ENCODE peak calls at places on chromosomes 13 and 19, in four cellular contexts. Q, E, H and X are unnamed samples.

GRCh38 chr13:44326961-44327360 is 46.7 kb upstream of the SERP2 start:
- DNase-seq in Q (no peak), E (no peak), H (no peak), X (no peak)

GRCh38 chr19:33234092-33234491 is 8.4 kb upstream of the SLC7A10 start:
- DNase-seq in Q (no peak), E (no peak), H (no peak), X (peak)

GRCh38 chr13:20473139-20473538 is 52.5 kb downstream of the CRYL1 start:
- DNase-seq in Q (no peak), E (no peak), H (no peak), X (no peak)

GRCh38 chr19:45050036-45050435 is 11.2 kb downstream of the CLASRP start:
- DNase-seq in Q (no peak), E (no peak), H (no peak), X (no peak)

GRCh38 chr19:1255186-1256161 is 7.1 kb downstream of the MIDN start:
- DNase-seq in Q (no peak), E (peak), H (no peak), X (peak)

GRCh38 chr13:26584713-26585112 is 27.2 kb downstream of the WASF3 start:
- DNase-seq in Q (no peak), E (no peak), H (no peak), X (no peak)

GRCh38 chr19:35122687-35123551 is 7.3 kb downstream of the FXYD3 start:
- DNase-seq in Q (no peak), E (no peak), H (no peak), X (no peak)

GRCh38 chr13:110319774-110320509 is 12.9 kb downstream of the COL4A2 start:
- DNase-seq in Q (peak), E (no peak), H (peak), X (no peak)

GRCh38 chr13:21058361-21058760 is 3.0 kb downstream of the LATS2 start:
- DNase-seq in Q (no peak), E (no peak), H (no peak), X (no peak)

GRCh38 chr13:23384111-23384510 is 49.4 kb downstream of the SACS start:
- DNase-seq in Q (peak), E (no peak), H (no peak), X (no peak)

GRCh38 chr13:49859568-49859967 is 67.1 kb upstream of the KPNA3 start:
- DNase-seq in Q (no peak), E (no peak), H (no peak), X (no peak)

GRCh38 chr13:33289966-33290365 is 4.4 kb upstream of the STARD13 start:
- DNase-seq in Q (no peak), E (no peak), H (no peak), X (no peak)

GRCh38 chr19:16315825-16316505 is 8.7 kb upstream of the KLF2 start:
- DNase-seq in Q (no peak), E (no peak), H (peak), X (no peak)

GRCh38 chr19:48274938-48275337 is 5.1 kb downstream of the ZNF114 start:
- DNase-seq in Q (no peak), E (no peak), H (no peak), X (no peak)

GRCh38 chr13:94464771-94465170 is 14.7 kb downstream of the DCT start:
- DNase-seq in Q (no peak), E (no peak), H (no peak), X (no peak)

GRCh38 chr19:12052571-12053169 is at the start of gene ZNF878:
- DNase-seq in Q (peak), E (peak), H (peak), X (peak)

GRCh38 chr19:7226749-7227148 is 67.5 kb downstream of the INSR start:
- DNase-seq in Q (no peak), E (no peak), H (no peak), X (no peak)

GRCh38 chr19:47729468-47729798 is 15.9 kb upstream of the NOP53 start:
- DNase-seq in Q (no peak), E (no peak), H (peak), X (no peak)

GRCh38 chr13:66984241-66984640 is 245.9 kb downstream of the PCDH9 start:
- DNase-seq in Q (no peak), E (no peak), H (no peak), X (no peak)

GRCh38 chr13:84873951-84874350 is 925.3 kb downstream of the SLITRK6 start:
- DNase-seq in Q (no peak), E (no peak), H (no peak), X (no peak)

GRCh38 chr19:38506375-38506722 is 72.9 kb downstream of the RYR1 start:
- DNase-seq in Q (no peak), E (no peak), H (no peak), X (no peak)

GRCh38 chr19:44820648-44821609 is 12.0 kb downstream of the BCAM start:
- DNase-seq in Q (no peak), E (no peak), H (no peak), X (no peak)

GRCh38 chr13:87893186-87893585 is 222.0 kb downstream of the SLITRK5 start:
- DNase-seq in Q (no peak), E (no peak), H (no peak), X (no peak)

GRCh38 chr19:38360351-38360750 is 14.0 kb upstream of the PSMD8 start:
- DNase-seq in Q (no peak), E (no peak), H (no peak), X (no peak)